ENCODE peak calls at places on chromosomes 11 and 22, in six cellular contexts. H, N, L, G, U and I are unnamed samples. For H3K36me3, the result is how much of the 10 kb centered on the place peaks cover.

GRCh38 chr11:72758304-72758689 is 6.1 kb upstream of the ARAP1 start:
- DNase-seq in H (no peak), U (no peak), L (peak), N (no peak), G (no peak), I (no peak)

GRCh38 chr22:23150762-23151161 is 5.5 kb downstream of the RAB36 start:
- DNase-seq in L (peak), G (no peak), U (no peak), H (no peak), N (no peak), I (no peak)

GRCh38 chr11:15536438-15536837 is 421.7 kb downstream of the INSC start:
- DNase-seq in U (no peak), H (no peak), N (no peak), L (no peak), G (no peak), I (no peak)

GRCh38 chr11:41836426-41836825 is 377.0 kb upstream of the LRRC4C start:
- DNase-seq in G (no peak), N (no peak), U (no peak), H (no peak), L (no peak), I (no peak)

GRCh38 chr11:65108469-65109123 is 3.1 kb upstream of the TM7SF2 start:
- DNase-seq in L (peak), H (peak), U (no peak), G (no peak), N (peak), I (no peak)

GRCh38 chr11:100752371-100753073 is 65.4 kb downstream of the ARHGAP42 start:
- DNase-seq in G (no peak), N (no peak), L (no peak), U (no peak), H (no peak), I (peak)

GRCh38 chr11:66543263-66544107 is 2.4 kb downstream of the ZDHHC24 start:
- DNase-seq in L (peak), N (peak), H (peak), G (peak), U (peak), I (peak)

GRCh38 chr11:122803716-122804115 is 34.6 kb upstream of the CRTAM start:
- DNase-seq in U (no peak), H (no peak), N (no peak), G (no peak), L (no peak), I (no peak)

GRCh38 chr22:24474649-24475048 is 20.5 kb upstream of the UPB1 start:
- DNase-seq in H (no peak), L (no peak), G (no peak), U (no peak), N (no peak), I (no peak)

DNA sequence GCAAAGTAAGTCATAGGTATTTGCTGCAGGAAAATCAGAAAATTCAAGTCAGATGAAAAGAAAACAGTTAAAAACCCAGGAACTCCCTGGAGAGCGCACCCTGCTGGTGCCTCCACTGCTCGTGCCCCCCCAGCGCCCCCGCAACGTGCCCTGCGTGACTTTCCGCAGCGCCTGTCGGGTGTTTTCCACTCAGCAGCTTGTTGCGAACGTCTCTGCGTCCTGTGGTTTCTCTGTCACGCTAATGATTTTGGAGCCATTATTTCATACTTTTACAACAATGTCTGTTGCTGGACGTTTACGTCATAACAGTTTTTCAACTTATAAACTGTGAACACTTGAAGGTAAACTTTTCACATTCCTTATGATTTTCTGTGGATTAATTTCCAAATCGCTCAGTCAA is 5.0 kb downstream of the CRELD2 start:
- DNase-seq in H (no peak), L (no peak), N (no peak), G (no peak), U (no peak), I (peak)
- TF ChIP-seq CTCF in H (peak), L (no peak), N (no peak), G (no peak), U (no peak), I (peak)

GRCh38 chr11:47468598-47469214 is 19.8 kb upstream of the RAPSN start:
- DNase-seq in L (peak), N (no peak), G (no peak), U (no peak), H (no peak), I (no peak)

GRCh38 chr11:47466701-47467250 is 17.8 kb upstream of the RAPSN start:
- DNase-seq in U (peak), H (peak), L (peak), G (peak), N (peak), I (peak)

GRCh38 chr11:47466201-47466600 is 17.3 kb upstream of the RAPSN start:
- DNase-seq in N (no peak), U (no peak), H (no peak), L (no peak), G (no peak), I (no peak)

GRCh38 chr11:47469411-47470179 is 20.7 kb upstream of the RAPSN start:
- DNase-seq in L (peak), G (no peak), N (no peak), U (no peak), H (peak), I (no peak)

GRCh38 chr11:47467372-47467771 is 18.4 kb upstream of the RAPSN start:
- DNase-seq in L (peak), G (peak), N (peak), H (peak), U (no peak), I (no peak)
- H3K36me3 ChIP-seq in L (under half), G (under half), N (under half), H (half or more), U (under half), I (under half)

DNA sequence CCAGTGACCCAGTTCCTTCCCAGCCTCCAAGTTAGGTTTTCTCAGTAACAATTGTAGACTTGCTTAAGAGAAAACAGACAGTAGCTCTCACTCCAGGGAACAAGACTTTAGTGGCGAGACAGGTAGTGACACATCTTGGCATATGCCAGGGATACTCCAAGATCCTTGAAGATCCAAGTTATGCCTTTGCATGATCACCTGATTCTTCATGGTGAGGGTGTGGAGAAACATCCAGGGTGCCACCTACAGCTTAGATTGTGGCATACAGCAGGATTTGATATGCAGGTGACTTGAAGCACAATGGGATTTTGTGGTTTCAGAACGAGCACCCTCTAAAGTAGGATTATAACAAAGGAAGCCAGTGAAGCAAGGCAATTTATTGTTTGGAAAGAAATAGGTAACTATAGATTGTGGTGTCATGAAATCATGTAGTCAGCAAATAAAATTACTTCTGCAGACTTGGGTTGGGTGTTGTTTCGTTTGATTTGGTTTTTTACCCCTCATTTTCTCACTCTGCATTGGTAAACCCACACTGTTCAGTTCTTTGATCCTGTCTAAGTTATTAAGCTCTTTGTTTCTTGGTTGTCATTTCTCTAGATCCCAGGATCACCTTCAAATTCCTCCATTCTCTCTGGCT is 9.2 kb downstream of the POU2AF3 start:
- DNase-seq in U (no peak), L (no peak), N (no peak), G (no peak), H (no peak), I (no peak)
- TF ChIP-seq CTCF in U (no peak), L (no peak), N (no peak), G (no peak), H (peak), I (no peak)

DNA sequence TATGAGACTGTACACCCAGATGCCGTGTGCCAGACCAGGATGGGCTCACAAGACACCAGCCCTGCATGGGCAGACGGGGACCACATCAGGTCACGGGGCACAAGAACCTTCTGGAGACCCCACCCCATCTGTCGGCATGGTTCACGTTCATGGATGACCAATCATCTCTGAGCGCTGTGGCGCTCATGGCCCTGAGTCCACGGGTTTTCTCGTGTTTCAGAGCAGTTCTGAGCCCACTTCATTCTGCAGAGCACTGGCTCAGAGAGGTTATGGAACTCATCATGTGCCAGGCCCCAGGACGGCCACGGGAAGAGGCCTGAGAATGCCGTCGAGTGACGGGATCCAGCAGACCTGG is 63.0 kb upstream of the PPARA start:
- DNase-seq in U (no peak), L (no peak), N (no peak), H (no peak), G (no peak), I (no peak)
- H3K36me3 ChIP-seq in U (under half), L (under half), N (under half), H (under half), G (under half), I (half or more)

GRCh38 chr11:68889948-68890446 is 13.6 kb downstream of the MRPL21 start:
- DNase-seq in N (no peak), L (no peak), H (peak), U (peak), G (peak), I (peak)
- TF ChIP-seq CTCF in N (no peak), L (peak), H (peak), U (peak), G (peak), I (peak)

DNA sequence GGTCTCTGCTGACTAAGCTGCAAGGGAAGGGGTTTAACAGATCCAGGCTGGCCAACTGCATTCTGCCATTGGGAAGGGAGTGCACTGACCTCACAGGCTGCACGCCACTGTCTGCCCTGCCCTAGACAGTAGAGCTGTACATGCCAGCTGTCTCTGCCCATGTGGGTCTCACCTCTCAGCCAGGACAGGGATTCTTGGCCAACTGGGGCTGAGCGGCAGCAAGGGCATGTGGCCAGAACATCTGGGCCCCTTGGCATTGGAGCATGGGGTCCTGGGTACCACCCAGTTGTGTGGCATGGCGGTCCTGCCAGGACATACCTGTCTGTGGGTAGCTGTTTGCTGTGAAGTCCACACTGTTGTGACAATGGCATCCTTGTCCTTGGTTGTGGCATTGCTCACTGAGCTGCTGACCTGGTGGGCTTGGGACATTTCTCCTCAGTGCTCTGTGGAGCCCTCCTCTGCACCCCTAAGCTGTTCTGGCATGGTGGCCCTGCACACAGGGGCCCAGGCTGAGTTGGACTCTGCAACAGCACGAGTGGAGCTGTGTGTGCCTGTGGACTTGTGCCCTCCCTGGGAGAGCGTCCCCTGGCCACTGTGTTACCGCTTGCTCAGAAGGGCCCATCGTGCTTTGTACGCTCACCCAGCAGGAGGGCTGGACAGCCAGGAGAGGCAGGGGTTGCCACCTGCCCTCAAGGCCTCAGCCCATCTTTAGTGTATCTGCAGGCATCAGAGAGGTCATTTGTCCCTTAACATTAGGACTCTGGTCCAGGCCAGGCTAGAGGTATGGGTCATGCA is 46.7 kb downstream of the MED15 start:
- DNase-seq in L (no peak), N (no peak), G (no peak), U (no peak), H (no peak), I (no peak)
- H3K36me3 ChIP-seq in L (under half), N (under half), G (under half), U (under half), H (half or more), I (half or more)

DNA sequence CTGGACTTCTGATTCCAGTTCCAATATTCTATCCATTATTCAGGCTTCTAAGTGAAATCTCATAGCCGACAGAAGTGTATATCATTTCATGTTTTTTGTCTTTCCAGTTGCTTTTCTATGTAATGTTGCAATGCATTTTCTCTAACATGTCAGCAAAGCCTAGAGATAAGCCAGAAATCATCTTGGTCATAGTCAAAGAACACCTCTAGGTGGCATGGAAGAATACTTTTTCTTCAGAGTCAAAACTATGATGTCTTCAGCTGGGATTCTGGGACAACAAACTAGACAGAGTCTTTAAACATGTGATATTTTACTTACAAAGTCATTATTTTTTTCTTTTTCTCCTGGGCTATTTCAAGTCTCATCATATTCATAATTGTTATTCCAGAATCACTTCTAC is 4.4 kb downstream of the GAS2 start:
- DNase-seq in U (no peak), H (no peak), N (no peak), G (no peak), L (no peak), I (no peak)
- TF ChIP-seq CTCF in U (peak), H (peak), N (peak), G (peak), L (no peak), I (peak)